ENCODE peak calls at places on chromosomes 7 and 10, in four cellular contexts. K, T, X and Q are unnamed samples.

GRCh38 chr10:122280977-122281376 is 9.9 kb downstream of the BTBD16 start:
- DNase-seq in K (no peak), T (no peak), X (no peak), Q (no peak)

GRCh38 chr7:36304099-36304425 is 85.6 kb upstream of the ANLN start:
- DNase-seq in K (no peak), T (no peak), X (no peak), Q (no peak)

GRCh38 chr10:71179382-71179781 is 33.0 kb upstream of the UNC5B start:
- DNase-seq in K (no peak), T (no peak), X (no peak), Q (no peak)

GRCh38 chr7:95636140-95636539 is 39.8 kb upstream of the PDK4 start:
- DNase-seq in K (no peak), T (no peak), X (no peak), Q (no peak)

GRCh38 chr7:56046728-56047445 is 4.4 kb downstream of the PSPH start:
- DNase-seq in K (no peak), T (no peak), X (peak), Q (no peak)

GRCh38 chr7:101728128-101728527 is 89.3 kb upstream of the CUX1 start:
- DNase-seq in K (no peak), T (no peak), X (no peak), Q (no peak)

GRCh38 chr7:155349601-155350331 is 52.1 kb downstream of the INSIG1 start:
- DNase-seq in K (no peak), T (no peak), X (no peak), Q (no peak)

GRCh38 chr10:72037811-72038210 is 50.5 kb downstream of the SPOCK2 start:
- DNase-seq in K (no peak), T (no peak), X (no peak), Q (no peak)

GRCh38 chr10:16470747-16471146 is 33.9 kb downstream of the PTER start:
- DNase-seq in K (no peak), T (no peak), X (no peak), Q (no peak)

GRCh38 chr10:103254538-103255325 is 9.0 kb downstream of the RPEL1 start:
- DNase-seq in K (no peak), T (no peak), X (peak), Q (no peak)

GRCh38 chr7:136654406-136654805 is 214.0 kb upstream of the CHRM2 start:
- DNase-seq in K (no peak), T (no peak), X (no peak), Q (no peak)

GRCh38 chr10:35040761-35041501 is 49.2 kb downstream of the CUL2 start:
- DNase-seq in K (peak), T (no peak), X (peak), Q (no peak)

DNA sequence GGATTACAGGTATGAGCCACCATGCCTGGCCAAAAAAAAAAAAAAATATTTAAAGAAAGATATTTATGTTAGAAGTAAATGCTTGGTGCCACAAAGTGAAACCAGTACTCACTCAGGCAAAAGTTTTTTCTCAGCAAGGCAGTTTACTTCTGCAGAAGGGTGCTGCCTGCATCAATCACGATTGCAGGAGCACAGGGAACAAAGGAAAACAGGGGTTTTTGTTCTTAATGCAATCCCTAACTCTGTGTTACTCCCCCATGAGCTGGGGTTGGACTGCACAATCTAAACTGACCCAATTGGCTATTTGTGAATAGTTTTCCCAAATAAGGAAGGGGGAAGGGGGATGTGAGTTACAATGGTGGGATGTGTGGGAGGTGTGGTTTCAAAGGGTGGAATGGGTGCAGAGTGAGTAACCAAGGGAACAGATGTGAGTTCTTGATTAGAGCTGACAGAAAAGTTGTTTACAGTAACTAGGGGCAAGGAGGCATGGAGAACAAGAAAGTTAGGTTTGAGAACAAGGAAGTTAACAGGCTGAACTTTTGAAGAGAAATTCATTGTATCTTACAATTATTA is 255.4 kb downstream of the TYW1 start:
- DNase-seq in K (no peak), T (no peak), X (no peak), Q (no peak)
- H3K27ac ChIP-seq in K (no peak), T (no peak), X (no peak), Q (no peak)

GRCh38 chr10:12602557-12602956 is 253.2 kb downstream of the CAMK1D start:
- DNase-seq in K (no peak), T (no peak), X (no peak), Q (no peak)
- H3K27ac ChIP-seq in K (no peak), T (no peak), X (no peak), Q (no peak)

GRCh38 chr7:98238976-98239375 is 13.1 kb downstream of the TECPR1 start:
- DNase-seq in K (no peak), T (no peak), X (no peak), Q (no peak)

GRCh38 chr7:98240961-98241673 is 10.9 kb downstream of the TECPR1 start:
- DNase-seq in K (no peak), T (no peak), X (peak), Q (peak)

GRCh38 chr7:98236366-98237185 is 15.5 kb downstream of the TECPR1 start:
- DNase-seq in K (no peak), T (no peak), X (no peak), Q (no peak)

GRCh38 chr7:98235901-98236300 is 16.1 kb downstream of the TECPR1 start:
- DNase-seq in K (no peak), T (no peak), X (no peak), Q (no peak)

GRCh38 chr7:98238076-98238475 is 14.0 kb downstream of the TECPR1 start:
- DNase-seq in K (no peak), T (no peak), X (no peak), Q (no peak)
- H3K27ac ChIP-seq in K (no peak), T (no peak), X (no peak), Q (no peak)

DNA sequence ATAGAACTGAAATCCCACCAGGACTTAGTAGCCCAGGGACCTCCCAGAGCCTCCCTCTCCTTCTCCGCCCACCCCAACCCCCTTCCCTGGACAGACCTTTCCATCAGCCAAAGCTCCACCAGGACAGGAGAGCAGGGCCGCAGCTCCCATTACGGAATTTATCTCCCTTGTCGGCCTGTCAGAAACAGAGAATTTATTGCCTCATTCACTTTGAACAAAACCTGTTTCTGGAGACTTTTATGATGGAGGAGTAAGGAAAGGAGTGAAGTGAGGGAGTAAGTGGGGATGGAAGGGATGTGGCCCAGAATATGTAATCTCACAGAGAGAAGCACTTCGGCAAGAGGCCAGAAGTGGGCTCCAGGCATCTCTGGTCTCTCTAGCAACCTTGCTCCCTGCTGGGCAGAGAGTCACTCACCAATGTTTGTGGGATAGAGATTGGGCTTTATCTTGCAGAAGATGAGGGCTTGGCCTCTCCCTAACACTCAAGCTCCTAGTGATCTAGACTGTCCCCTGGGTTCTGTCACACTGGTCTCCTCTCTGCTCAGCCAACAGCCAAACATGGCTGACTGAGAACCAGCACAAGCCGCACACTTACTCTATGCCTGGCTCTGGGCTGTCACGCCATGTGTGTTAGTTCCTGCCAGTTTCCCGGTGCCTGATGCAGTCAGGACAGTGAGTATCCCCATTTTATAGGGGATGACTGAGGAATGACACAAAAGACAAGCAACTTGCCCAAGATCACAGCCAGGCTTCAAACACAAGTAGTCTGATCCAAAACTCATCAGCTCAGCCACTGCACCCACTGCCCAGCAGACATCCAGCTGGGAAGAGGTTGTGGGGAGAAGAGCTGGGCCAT is 149.4 kb upstream of the ZMIZ1 start:
- DNase-seq in K (no peak), T (no peak), X (no peak), Q (no peak)
- H3K27ac ChIP-seq in K (no peak), T (no peak), X (no peak), Q (no peak)